ENCODE peak calls at places on chromosomes 7 and 10, in six cellular contexts. One of them, this sample, is unnamed.

GRCh38 chr10:31490858-31491504 is 172.0 kb downstream of the ZEB1 start:
- DNase-seq in A549: no peak
- DNase-seq in HepG2: peak; percentile 32
- DNase-seq in GM12878: peak; percentile 28
- DNase-seq in SK-N-SH: no peak
- DNase-seq in K562: no peak
- DNase-seq in this sample: peak; percentile 52

GRCh38 chr7:151888079-151888673 is 11.3 kb upstream of the PRKAG2 start:
- DNase-seq in A549: no peak
- DNase-seq in HepG2: no peak
- DNase-seq in GM12878: no peak
- DNase-seq in SK-N-SH: no peak
- DNase-seq in K562: no peak
- DNase-seq in this sample: no peak

GRCh38 chr7:106016331-106016730 is 53.3 kb downstream of the CDHR3 start:
- DNase-seq in A549: no peak
- DNase-seq in HepG2: no peak
- DNase-seq in GM12878: no peak
- DNase-seq in SK-N-SH: no peak
- DNase-seq in K562: no peak
- DNase-seq in this sample: no peak

GRCh38 chr7:149295481-149295850 is 33.5 kb downstream of the ZNF783 start:
- DNase-seq in A549: no peak
- DNase-seq in HepG2: no peak
- DNase-seq in GM12878: no peak
- DNase-seq in SK-N-SH: no peak
- DNase-seq in K562: no peak
- DNase-seq in this sample: no peak

GRCh38 chr10:11025978-11026377 is 8.3 kb downstream of the CELF2 start:
- DNase-seq in A549: no peak
- DNase-seq in HepG2: no peak
- DNase-seq in GM12878: no peak
- DNase-seq in SK-N-SH: no peak
- DNase-seq in K562: no peak
- DNase-seq in this sample: no peak

GRCh38 chr10:47303866-47304265 is 3.9 kb downstream of the GDF10 start:
- DNase-seq in A549: no peak
- DNase-seq in HepG2: no peak
- DNase-seq in GM12878: no peak
- DNase-seq in SK-N-SH: no peak
- DNase-seq in K562: no peak
- DNase-seq in this sample: no peak

GRCh38 chr7:6226194-6226799 is 46.1 kb downstream of the CYTH3 start:
- DNase-seq in A549: no peak
- DNase-seq in HepG2: no peak
- DNase-seq in GM12878: no peak
- DNase-seq in SK-N-SH: no peak
- DNase-seq in K562: no peak
- DNase-seq in this sample: peak; percentile 82

GRCh38 chr7:114922652-114923402 is 933 bp downstream of the MDFIC start:
- DNase-seq in A549: peak; percentile 53
- DNase-seq in HepG2: no peak
- DNase-seq in GM12878: no peak
- DNase-seq in SK-N-SH: peak; percentile 53
- DNase-seq in K562: no peak
- DNase-seq in this sample: peak; percentile 77

GRCh38 chr10:93206652-93207051 is 133.0 kb downstream of the CYP26A1 start:
- DNase-seq in A549: no peak
- DNase-seq in HepG2: no peak
- DNase-seq in GM12878: no peak
- DNase-seq in SK-N-SH: no peak
- DNase-seq in K562: no peak
- DNase-seq in this sample: no peak

GRCh38 chr7:57427594-57427993 is 22.4 kb upstream of the ZNF716 start:
- DNase-seq in A549: no peak
- DNase-seq in HepG2: no peak
- DNase-seq in GM12878: no peak
- DNase-seq in SK-N-SH: no peak
- DNase-seq in K562: no peak
- DNase-seq in this sample: no peak
- TF ChIP-seq SMC3 in A549: no peak
- TF ChIP-seq SMC3 in HepG2: no peak
- TF ChIP-seq SMC3 in GM12878: no peak
- TF ChIP-seq SMC3 in SK-N-SH: no peak
- TF ChIP-seq SMC3 in K562: no peak
- TF ChIP-seq SMC3 in this sample: no peak

GRCh38 chr10:79074732-79075131 is 6.0 kb downstream of the ZMIZ1 start:
- DNase-seq in A549: no peak
- DNase-seq in HepG2: no peak
- DNase-seq in GM12878: no peak
- DNase-seq in SK-N-SH: peak; percentile 68
- DNase-seq in K562: no peak
- DNase-seq in this sample: no peak

GRCh38 chr10:79072041-79072441 is 3.3 kb downstream of the ZMIZ1 start:
- DNase-seq in A549: no peak
- DNase-seq in HepG2: no peak
- DNase-seq in GM12878: no peak
- DNase-seq in SK-N-SH: no peak
- DNase-seq in K562: no peak
- DNase-seq in this sample: peak; percentile 38

GRCh38 chr10:79071535-79071923 is 2.8 kb downstream of the ZMIZ1 start:
- DNase-seq in A549: no peak
- DNase-seq in HepG2: peak; percentile 81
- DNase-seq in GM12878: no peak
- DNase-seq in SK-N-SH: no peak
- DNase-seq in K562: no peak
- DNase-seq in this sample: no peak

GRCh38 chr10:79073784-79074432 is 5.1 kb downstream of the ZMIZ1 start:
- DNase-seq in A549: no peak
- DNase-seq in HepG2: peak; percentile 61
- DNase-seq in GM12878: no peak
- DNase-seq in SK-N-SH: no peak
- DNase-seq in K562: no peak
- DNase-seq in this sample: peak; percentile 76

DNA sequence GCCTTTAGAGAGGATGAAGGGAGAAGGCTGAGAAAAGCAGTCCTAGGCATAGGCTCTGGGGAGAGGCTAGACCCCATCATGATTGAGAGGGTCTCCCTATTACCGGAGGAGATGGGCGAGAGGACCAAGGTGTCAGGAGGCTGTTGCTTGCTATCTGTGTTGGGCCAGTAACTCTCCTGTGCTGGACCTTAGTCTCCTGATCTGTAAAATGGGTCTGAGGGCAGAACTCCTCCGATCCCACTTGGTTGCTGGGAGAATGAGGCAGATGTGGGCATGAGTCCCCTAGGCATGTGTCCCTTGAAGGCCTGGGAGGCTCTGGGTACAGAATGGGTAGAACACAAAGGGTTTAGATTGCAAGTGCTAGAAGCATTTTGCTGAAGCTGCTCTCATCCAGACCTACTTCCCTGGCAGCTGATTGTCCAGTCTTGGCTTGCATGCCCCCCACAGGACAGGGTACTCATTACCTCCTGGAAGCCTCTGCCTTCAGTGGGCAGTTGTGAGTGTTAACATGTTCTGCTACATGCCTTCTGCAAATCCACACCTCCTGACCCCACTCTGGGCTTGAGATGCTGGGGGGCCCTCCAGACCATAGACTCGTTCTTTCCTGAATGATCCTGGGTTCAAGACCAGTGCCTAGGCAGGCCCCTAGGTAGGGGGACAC is 4.4 kb downstream of the ZMIZ1 start:
- DNase-seq in A549: no peak
- DNase-seq in HepG2: no peak
- DNase-seq in GM12878: no peak
- DNase-seq in SK-N-SH: no peak
- DNase-seq in K562: no peak
- DNase-seq in this sample: no peak
- TF ChIP-seq SMC3 in A549: no peak
- TF ChIP-seq SMC3 in HepG2: no peak
- TF ChIP-seq SMC3 in GM12878: no peak
- TF ChIP-seq SMC3 in SK-N-SH: no peak
- TF ChIP-seq SMC3 in K562: no peak
- TF ChIP-seq SMC3 in this sample: no peak

GRCh38 chr7:55022618-55022985 is 3.8 kb downstream of the EGFR start:
- DNase-seq in A549: no peak
- DNase-seq in HepG2: no peak
- DNase-seq in GM12878: no peak
- DNase-seq in SK-N-SH: no peak
- DNase-seq in K562: no peak
- DNase-seq in this sample: no peak
- TF ChIP-seq SMC3 in A549: no peak
- TF ChIP-seq SMC3 in HepG2: no peak
- TF ChIP-seq SMC3 in GM12878: no peak
- TF ChIP-seq SMC3 in SK-N-SH: no peak
- TF ChIP-seq SMC3 in K562: no peak
- TF ChIP-seq SMC3 in this sample: no peak

GRCh38 chr7:81234896-81235295 is 316.0 kb upstream of the SEMA3C start:
- DNase-seq in A549: no peak
- DNase-seq in HepG2: no peak
- DNase-seq in GM12878: no peak
- DNase-seq in SK-N-SH: no peak
- DNase-seq in K562: no peak
- DNase-seq in this sample: peak; percentile 23
- TF ChIP-seq SMC3 in A549: no peak
- TF ChIP-seq SMC3 in HepG2: no peak
- TF ChIP-seq SMC3 in GM12878: no peak
- TF ChIP-seq SMC3 in SK-N-SH: no peak
- TF ChIP-seq SMC3 in K562: no peak
- TF ChIP-seq SMC3 in this sample: no peak

DNA sequence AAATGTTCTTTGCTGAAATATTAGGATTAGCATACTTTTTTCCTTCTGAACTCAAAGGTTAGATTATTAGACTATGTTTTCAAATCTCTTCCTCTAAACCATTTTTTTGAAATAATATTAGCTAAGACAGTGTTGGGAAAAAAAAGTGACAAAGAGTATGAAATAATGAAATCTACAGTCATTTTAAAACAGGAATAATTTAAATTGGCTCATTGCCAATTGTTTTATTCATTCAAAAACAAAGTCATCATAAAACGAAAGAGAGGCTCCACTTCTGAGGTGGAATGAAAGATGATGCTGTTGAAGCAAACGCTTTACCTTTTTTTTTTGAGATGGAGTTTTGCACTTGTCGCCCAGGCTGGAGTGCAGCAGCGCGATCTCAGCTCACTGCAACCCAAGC is 51.2 kb downstream of the RNF32 start:
- DNase-seq in A549: no peak
- DNase-seq in HepG2: no peak
- DNase-seq in GM12878: no peak
- DNase-seq in SK-N-SH: no peak
- DNase-seq in K562: no peak
- DNase-seq in this sample: no peak
- TF ChIP-seq SMC3 in A549: no peak
- TF ChIP-seq SMC3 in HepG2: no peak
- TF ChIP-seq SMC3 in GM12878: no peak
- TF ChIP-seq SMC3 in SK-N-SH: no peak
- TF ChIP-seq SMC3 in K562: no peak
- TF ChIP-seq SMC3 in this sample: no peak

This sample was measured in IMR-90.